ENCODE peak calls at places on chromosome 9, in five cellular contexts. T is stimulated activated CD8-positive, alpha-beta memory T cell treated with anti-CD3 and anti-CD28 coated beads, Interleukin-7, amount 100 ng/mL, for 24 hours; V is HT1080; N is heart left ventricle; U is head of caudate nucleus. I is an unnamed sample.

GRCh38 chr9:134621558-134622110 is 20.0 kb upstream of the COL5A1 start:
- DNase-seq in T (no peak), V (no peak), N (no peak), U (no peak), I (peak; percentile 27)

GRCh38 chr9:107991581-107991980 is 502.0 kb upstream of the KLF4 start:
- DNase-seq in T (no peak), V (no peak), N (no peak), U (no peak), I (no peak)

GRCh38 chr9:20925256-20926046 is 106.0 kb downstream of the HACD4 start:
- DNase-seq in T (no peak), V (no peak), N (no peak), U (no peak), I (no peak)

GRCh38 chr9:4084440-4084818 is 215.4 kb downstream of the GLIS3 start:
- DNase-seq in T (no peak), V (no peak), N (peak; percentile 50), U (no peak), I (no peak)

GRCh38 chr9:684950-685340 is 156.6 kb upstream of the DMRT1 start:
- DNase-seq in T (no peak), V (peak; percentile 85), N (no peak), U (no peak), I (no peak)

GRCh38 chr9:7982907-7983306 is 183.3 kb upstream of the DMAC1 start:
- DNase-seq in T (no peak), V (no peak), N (no peak), U (no peak), I (peak; percentile 35)

GRCh38 chr9:23820731-23821399 is 5.2 kb downstream of the ELAVL2 start:
- DNase-seq in T (no peak), V (no peak), N (no peak), U (no peak), I (no peak)

GRCh38 chr9:20041717-20042116 is 252.9 kb upstream of the SLC24A2 start:
- DNase-seq in T (no peak), V (no peak), N (peak; percentile 32), U (peak; percentile 4), I (no peak)

GRCh38 chr9:79165006-79165405 is 406.8 kb upstream of the TLE4 start:
- DNase-seq in T (no peak), V (peak; percentile 37), N (no peak), U (no peak), I (no peak)

GRCh38 chr9:110131499-110131898 is 76.5 kb downstream of the C9orf152 start:
- DNase-seq in T (no peak), V (no peak), N (no peak), U (no peak), I (no peak)

GRCh38 chr9:16154570-16155078 is 601.8 kb downstream of the CCDC171 start:
- DNase-seq in T (peak; percentile 7), V (no peak), N (peak; percentile 51), U (peak; percentile 4), I (no peak)

GRCh38 chr9:37792122-37792521 is 7.3 kb upstream of the EXOSC3 start:
- DNase-seq in T (no peak), V (no peak), N (no peak), U (no peak), I (no peak)

GRCh38 chr9:69265891-69266290 is 59.1 kb upstream of the ENTREP1 start:
- DNase-seq in T (no peak), V (peak; percentile 45), N (no peak), U (no peak), I (no peak)

GRCh38 chr9:13705913-13706312 is 426.4 kb upstream of the MPDZ start:
- DNase-seq in T (no peak), V (no peak), N (peak; percentile 54), U (no peak), I (no peak)

GRCh38 chr9:113853333-113853732 is 22.8 kb upstream of the ZNF618 start:
- DNase-seq in T (no peak), V (no peak), N (no peak), U (no peak), I (no peak)

GRCh38 chr9:123131258-123131657 is 97.8 kb downstream of the GPR21 start:
- DNase-seq in T (no peak), V (peak; percentile 60), N (no peak), U (no peak), I (no peak)

GRCh38 chr9:5042661-5043178 is 57.6 kb downstream of the JAK2 start:
- DNase-seq in T (no peak), V (no peak), N (peak; percentile 31), U (no peak), I (no peak)

GRCh38 chr9:84519486-84519885 is 150.0 kb upstream of the NTRK2 start:
- DNase-seq in T (no peak), V (no peak), N (no peak), U (no peak), I (no peak)

I was measured in lower lobe of right lung.